ENCODE peak calls at places on chromosome 10, in seven cellular contexts. A, U, X, V, H, R and B are unnamed samples.

GRCh38 chr10:49620841-49621378 is 7.1 kb downstream of the CHAT start:
- DNase-seq in X (no peak), V (no peak), A (no peak), H (peak), R (no peak), U (no peak), B (peak)

GRCh38 chr10:20955355-20955893 is 58.3 kb upstream of the NEBL start:
- DNase-seq in U (peak), A (no peak), H (no peak), X (no peak), R (no peak), V (no peak), B (no peak)

GRCh38 chr10:129741978-129742741 is 221.9 kb downstream of the EBF3 start:
- DNase-seq in R (no peak), V (no peak), A (no peak), H (no peak), X (no peak), U (no peak), B (no peak)

GRCh38 chr10:101162677-101163076 is 31.6 kb downstream of the TLX1 start:
- DNase-seq in U (no peak), V (no peak), R (no peak), A (no peak), X (no peak), H (peak), B (no peak)

GRCh38 chr10:6755891-6756460 is 175.9 kb upstream of the PRKCQ start:
- DNase-seq in A (no peak), V (no peak), U (no peak), X (peak), R (peak), H (no peak), B (no peak)

GRCh38 chr10:63977329-63977923 is 456.2 kb downstream of the REEP3 start:
- DNase-seq in R (peak), V (peak), A (no peak), H (peak), U (peak), X (peak), B (peak)

GRCh38 chr10:130021373-130021950 is 57.4 kb upstream of the EBF3 start:
- DNase-seq in U (peak), A (no peak), X (peak), R (no peak), H (no peak), V (no peak), B (no peak)

GRCh38 chr10:77504870-77505257 is 132.7 kb downstream of the KCNMA1 start:
- DNase-seq in X (no peak), U (no peak), V (no peak), H (peak), R (no peak), A (no peak), B (no peak)

GRCh38 chr10:107364872-107365271 is 200.4 kb upstream of the SORCS1 start:
- DNase-seq in H (no peak), A (no peak), R (no peak), V (no peak), X (no peak), U (no peak), B (no peak)

GRCh38 chr10:21173433-21173963 is 276.4 kb upstream of the NEBL start:
- DNase-seq in R (no peak), H (no peak), V (no peak), U (no peak), X (no peak), A (peak), B (peak)

GRCh38 chr10:110803830-110804338 is 67.8 kb upstream of the PDCD4 start:
- DNase-seq in R (peak), V (peak), X (peak), A (peak), U (peak), H (peak), B (peak)

GRCh38 chr10:102408081-102408727 is 10.4 kb downstream of the PSD start:
- DNase-seq in V (no peak), A (no peak), U (no peak), X (no peak), H (no peak), R (no peak), B (no peak)

GRCh38 chr10:8048281-8049008 is 6.0 kb upstream of the GATA3 start:
- DNase-seq in R (no peak), V (no peak), A (no peak), X (no peak), U (no peak), H (no peak), B (no peak)

GRCh38 chr10:97534746-97535367 is 36.1 kb downstream of the UBTD1 start:
- DNase-seq in V (peak), U (peak), H (peak), X (peak), R (peak), A (no peak), B (peak)

GRCh38 chr10:95221124-95221523 is 27.1 kb downstream of the ACSM6 start:
- DNase-seq in H (no peak), X (no peak), U (no peak), R (no peak), A (no peak), V (no peak), B (no peak)

GRCh38 chr10:66999762-67000161 is 73.9 kb downstream of the LRRTM3 start:
- DNase-seq in R (no peak), H (no peak), X (no peak), V (no peak), A (no peak), U (no peak), B (no peak)

DNA sequence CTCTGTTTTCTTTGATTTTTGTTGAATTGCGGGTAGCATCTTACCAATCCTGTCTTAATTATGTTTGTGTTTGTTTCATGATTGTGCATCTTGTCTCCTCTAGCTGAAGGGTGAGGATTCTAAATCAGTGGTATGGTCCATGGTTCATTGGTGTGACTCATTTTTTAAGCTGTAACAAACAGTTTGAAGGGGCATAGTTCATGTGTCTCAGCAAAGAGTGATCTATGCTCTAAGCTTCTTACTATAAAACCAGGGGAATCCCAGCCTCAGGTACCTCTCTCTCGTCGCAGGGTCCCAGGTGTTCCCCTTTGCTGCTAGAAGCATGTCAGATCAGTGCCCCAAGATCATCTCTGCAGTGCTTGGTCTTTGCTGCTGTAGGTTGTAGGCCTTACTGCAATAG is 100.1 kb downstream of the OTUD1 start:
- DNase-seq in V (no peak), H (no peak), A (no peak), U (no peak), R (no peak), X (no peak), B (no peak)
- TF ChIP-seq CTCF in V (no peak), H (no peak), A (no peak), U (no peak), R (no peak), X (no peak), B (no peak)

GRCh38 chr10:58414270-58415041 is 29.2 kb downstream of the TFAM start:
- DNase-seq in H (no peak), U (peak), X (peak), V (no peak), A (peak), R (no peak), B (no peak)

GRCh38 chr10:58415757-58416156 is 30.5 kb downstream of the TFAM start:
- DNase-seq in U (no peak), R (no peak), H (no peak), X (no peak), V (no peak), A (no peak), B (no peak)

GRCh38 chr10:58409956-58410610 is 24.9 kb downstream of the TFAM start:
- DNase-seq in V (no peak), R (no peak), H (no peak), A (no peak), U (no peak), X (no peak), B (no peak)

DNA sequence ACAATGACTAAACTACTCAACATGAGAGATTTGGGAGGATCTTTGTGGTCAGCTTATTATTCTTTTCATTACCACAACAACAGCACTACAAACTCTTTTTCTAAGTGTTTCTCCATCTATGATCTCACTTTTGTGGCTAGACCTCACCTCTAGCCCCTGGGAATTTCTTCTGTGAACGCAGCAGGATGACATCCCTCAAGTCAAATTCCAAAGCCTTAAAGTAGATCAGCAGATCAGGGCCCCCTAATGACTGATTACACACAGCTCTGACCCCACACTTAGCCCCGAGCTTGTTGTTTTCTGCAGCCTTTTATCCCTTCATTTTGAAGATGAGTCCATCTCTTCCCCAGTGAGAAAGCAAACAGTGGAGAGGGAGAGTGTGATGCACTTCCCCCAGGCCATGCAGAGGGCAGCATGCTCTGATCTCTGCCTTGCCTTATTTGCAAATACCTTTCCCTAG is 27.3 kb downstream of the TFAM start:
- DNase-seq in A (no peak), V (no peak), R (no peak), X (peak), U (peak), H (peak), B (no peak)
- TF ChIP-seq CTCF in A (no peak), V (no peak), R (no peak), X (peak), U (peak), H (peak), B (no peak)

GRCh38 chr10:59674211-59674836 is 35.3 kb downstream of the SLC16A9 start:
- DNase-seq in V (no peak), U (peak), A (no peak), H (no peak), R (no peak), X (peak), B (no peak)

GRCh38 chr10:59672150-59672875 is 37.3 kb downstream of the SLC16A9 start:
- DNase-seq in U (no peak), V (peak), A (no peak), H (no peak), X (no peak), R (no peak), B (no peak)

GRCh38 chr10:59677253-59677831 is 32.3 kb downstream of the SLC16A9 start:
- DNase-seq in H (no peak), U (no peak), V (no peak), A (no peak), X (no peak), R (no peak), B (no peak)

GRCh38 chr10:59678884-59679301 is 30.8 kb downstream of the SLC16A9 start:
- DNase-seq in H (no peak), R (peak), A (peak), V (no peak), X (peak), U (peak), B (no peak)

GRCh38 chr10:59675812-59676211 is 33.8 kb downstream of the SLC16A9 start:
- DNase-seq in R (no peak), H (no peak), X (peak), U (peak), A (no peak), V (peak), B (peak)
- TF ChIP-seq CTCF in R (no peak), H (no peak), X (peak), U (peak), A (no peak), V (peak), B (peak)

GRCh38 chr10:81031774-81032173 is 494.1 kb downstream of the SH2D4B start:
- DNase-seq in U (no peak), V (no peak), R (peak), H (no peak), A (no peak), X (no peak), B (no peak)
- TF ChIP-seq CTCF in U (no peak), V (no peak), R (no peak), H (no peak), A (no peak), X (no peak), B (no peak)